ENCODE peak calls at places on chromosomes 16 and 17, in ten cellular contexts. P is aorta; M is Right ventricle myocardium inferior; D is PC-3; B is stimulated activated naive CD8-positive, alpha-beta T cell treated with anti-CD3 and anti-CD28 coated beads, Interleukin-15, amount 100 ng/mL, for 72 hours; E is activated CD4-positive, alpha-beta T cell treated with anti-CD3 and anti-CD28 coated beads for 36 hours; L is gastroesophageal sphincter; O is naive thymus-derived CD8-positive, alpha-beta T cell; V is activated naive CD4-positive, alpha-beta T cell treated with anti-CD3 and anti-CD28 coated beads, Interleukin-2, amount 50 U/mL, for 72 hours; F is heart left ventricle. N is an unnamed sample.

GRCh38 chr16:80027007-80027965 is 426.7 kb upstream of the MAF start:
- ATAC-seq in B (peak; percentile 95), O (peak; percentile 72), F (peak; percentile 95), L (peak; percentile 84), E (peak; percentile 97), V (peak; percentile 98), D (no peak), P (peak; percentile 60), M (peak; percentile 73), N (peak; percentile 81)

GRCh38 chr16:29029168-29029994 is 44.5 kb downstream of the LAT start:
- ATAC-seq in V (peak; percentile 99), B (peak; percentile 99), D (peak; percentile 88), O (peak; percentile 79), M (no peak), P (no peak), E (peak; percentile 96), F (no peak), L (no peak), N (peak; percentile 100)

GRCh38 chr16:30965436-30965835 is 7.9 kb downstream of the SETD1A start:
- ATAC-seq in B (peak; percentile 31), F (no peak), D (no peak), O (no peak), V (no peak), E (no peak), L (no peak), M (no peak), P (no peak), N (no peak)

GRCh38 chr16:56861092-56861610 is 3.9 kb upstream of the SLC12A3 start:
- ATAC-seq in B (peak; percentile 26), D (no peak), E (peak; percentile 11), O (no peak), P (no peak), V (no peak), F (no peak), M (no peak), L (no peak), N (no peak)

GRCh38 chr16:49112754-49113153 is 168.9 kb downstream of the CBLN1 start:
- ATAC-seq in M (peak; percentile 95), P (peak; percentile 55), F (peak; percentile 97), D (no peak), O (no peak), V (no peak), E (no peak), L (no peak), B (no peak), N (no peak)

GRCh38 chr17:71099003-71099710 is 929.8 kb downstream of the KCNJ2 start:
- ATAC-seq in M (no peak), L (no peak), D (no peak), P (no peak), B (no peak), V (no peak), E (no peak), O (no peak), F (no peak), N (no peak)

GRCh38 chr17:28174352-28175046 is 132.0 kb downstream of the NLK start:
- ATAC-seq in B (peak; percentile 89), F (no peak), M (no peak), O (peak; percentile 88), E (peak; percentile 61), P (no peak), V (peak; percentile 63), D (no peak), L (no peak), N (no peak)

GRCh38 chr17:3771140-3771539 is 29.8 kb downstream of the ITGAE start:
- ATAC-seq in D (no peak), P (no peak), O (peak; percentile 68), F (no peak), V (peak; percentile 49), M (no peak), L (no peak), E (peak; percentile 55), B (peak; percentile 78), N (no peak)

GRCh38 chr16:3949946-3950342 is 69.4 kb upstream of the CREBBP start:
- ATAC-seq in F (no peak), P (no peak), O (no peak), M (no peak), D (no peak), E (no peak), L (no peak), V (no peak), B (no peak), N (no peak)

GRCh38 chr17:82918508-82918907 is 78.7 kb upstream of the ZNF750 start:
- ATAC-seq in B (no peak), D (no peak), O (no peak), L (no peak), V (no peak), P (no peak), M (no peak), E (no peak), F (no peak), N (no peak)

GRCh38 chr16:10992112-10992511 is 47.7 kb downstream of the CLEC16A start:
- ATAC-seq in B (no peak), E (no peak), D (no peak), P (no peak), O (no peak), M (no peak), V (no peak), L (no peak), F (no peak), N (no peak)

GRCh38 chr16:75250089-75250808 is 1.2 kb downstream of the BCAR1 start:
- ATAC-seq in O (no peak), P (no peak), F (peak; percentile 35), L (no peak), B (no peak), E (peak; percentile 8), D (no peak), M (peak; percentile 42), V (no peak), N (no peak)

GRCh38 chr17:81731271-81731670 is 19.2 kb downstream of the SLC25A10 start:
- ATAC-seq in M (no peak), V (no peak), P (no peak), O (no peak), L (no peak), F (no peak), B (no peak), E (no peak), D (no peak), N (no peak)

GRCh38 chr17:78910885-78911284 is 7.9 kb upstream of the CEP295NL start:
- ATAC-seq in V (no peak), M (peak; percentile 68), L (peak; percentile 64), D (no peak), E (no peak), F (peak; percentile 79), B (no peak), P (peak; percentile 24), O (no peak), N (no peak)

GRCh38 chr17:17605747-17606083 is 14.2 kb upstream of the PEMT start:
- ATAC-seq in F (peak; percentile 53), E (no peak), B (no peak), M (no peak), O (no peak), P (no peak), D (no peak), V (no peak), L (no peak), N (no peak)

GRCh38 chr16:57462978-57463362 is 491 bp downstream of the POLR2C start:
- ATAC-seq in M (peak; percentile 52), F (peak; percentile 21), B (peak; percentile 57), O (peak; percentile 20), V (peak; percentile 14), E (peak; percentile 14), D (peak; percentile 55), P (peak; percentile 23), L (no peak), N (no peak)

GRCh38 chr16:57069053-57069452 is 23.3 kb upstream of the CPNE2 start:
- ATAC-seq in P (no peak), O (no peak), D (no peak), V (no peak), F (no peak), M (no peak), L (no peak), B (no peak), E (no peak), N (no peak)

GRCh38 chr16:51638338-51639135 is 487.5 kb upstream of the SALL1 start:
- ATAC-seq in O (no peak), D (no peak), F (no peak), L (no peak), E (no peak), P (no peak), V (no peak), B (no peak), M (no peak), N (no peak)

GRCh38 chr17:56863974-56864373 is 30.0 kb downstream of the DGKE start:
- ATAC-seq in V (no peak), M (no peak), B (no peak), F (no peak), E (no peak), P (no peak), D (no peak), O (no peak), L (no peak), N (no peak)

GRCh38 chr16:998211-998610 is 16.6 kb downstream of the SOX8 start:
- ATAC-seq in B (peak; percentile 4), V (no peak), E (peak; percentile 9), D (no peak), L (no peak), O (no peak), M (no peak), F (no peak), P (no peak), N (no peak)

GRCh38 chr17:34850023-34850422 is 111.2 kb downstream of the CCT6B start:
- ATAC-seq in O (no peak), P (no peak), V (no peak), M (no peak), F (no peak), D (no peak), B (no peak), E (no peak), L (no peak), N (no peak)

GRCh38 chr17:76131061-76131691 is 9.9 kb downstream of the FOXJ1 start:
- ATAC-seq in O (no peak), D (no peak), F (no peak), E (no peak), V (no peak), P (no peak), L (no peak), M (no peak), B (no peak), N (no peak)

GRCh38 chr16:2968368-2968737 is 795 bp upstream of the PAQR4 start:
- ATAC-seq in M (no peak), D (no peak), F (no peak), B (no peak), E (no peak), L (no peak), V (no peak), O (no peak), P (no peak), N (no peak)

GRCh38 chr17:2158011-2158410 is 103.1 kb downstream of the HIC1 start:
- ATAC-seq in O (no peak), V (no peak), D (no peak), L (peak; percentile 72), M (peak; percentile 89), F (peak; percentile 64), B (no peak), P (no peak), E (no peak), N (no peak)

GRCh38 chr16:57405194-57405593 is 627 bp downstream of the CCL17 start:
- ATAC-seq in M (no peak), E (no peak), F (no peak), D (no peak), P (no peak), V (no peak), B (no peak), O (no peak), L (no peak), N (no peak)

GRCh38 chr17:17460038-17460437 is 16.8 kb upstream of the MED9 start:
- ATAC-seq in F (no peak), D (no peak), E (no peak), O (no peak), L (no peak), B (no peak), P (no peak), V (no peak), M (no peak), N (no peak)

GRCh38 chr16:12499032-12499735 is 304.5 kb downstream of the CPPED1 start:
- ATAC-seq in O (no peak), V (no peak), M (no peak), D (no peak), P (no peak), E (no peak), B (no peak), F (no peak), L (no peak), N (no peak)

GRCh38 chr16:86431540-86431939 is 78.8 kb upstream of the FOXF1 start:
- ATAC-seq in L (no peak), O (no peak), E (no peak), F (no peak), M (no peak), D (no peak), B (no peak), V (no peak), P (no peak), N (no peak)

N was measured in activated CD4-positive, CD25-positive, alpha-beta regulatory T cell treated with anti-CD3 and anti-CD28 coated beads, Interleukin-2, amount 50 U/mL, for 24 hours.